ENCODE peak calls at places on chromosomes 11 and 22, in five cellular contexts. T is H1, R is stomach, N is transverse colon, S is K562. J is an unnamed sample.

GRCh38 chr11:30282289-30282631 is 40.6 kb upstream of the ARL14EP start:
- DNase-seq in R (no peak), S (no peak), N (peak), T (no peak), J (no peak)

GRCh38 chr11:46352063-46352841 is 5.0 kb downstream of the DGKZ start:
- DNase-seq in R (peak), N (peak), T (no peak), S (peak), J (peak)

GRCh38 chr22:30955153-30955552 is 13.4 kb downstream of the MORC2 start:
- DNase-seq in T (no peak), N (no peak), R (no peak), S (no peak), J (no peak)

GRCh38 chr22:31118046-31118820 is 4.5 kb upstream of the INPP5J start:
- DNase-seq in R (no peak), N (no peak), T (no peak), S (no peak), J (no peak)

GRCh38 chr11:108025387-108026080 is 16.8 kb downstream of the CUL5 start:
- DNase-seq in S (no peak), R (no peak), T (no peak), N (no peak), J (peak)

GRCh38 chr22:36368359-36368983 is 19.3 kb downstream of the MYH9 start:
- DNase-seq in R (no peak), T (peak), S (peak), N (no peak), J (no peak)

GRCh38 chr11:10314199-10315072 is 9.6 kb downstream of the ADM start:
- DNase-seq in R (no peak), T (no peak), N (no peak), S (no peak), J (no peak)

GRCh38 chr11:69270929-69271328 is 23.0 kb upstream of the MYEOV start:
- DNase-seq in R (no peak), T (no peak), N (no peak), S (no peak), J (no peak)

DNA sequence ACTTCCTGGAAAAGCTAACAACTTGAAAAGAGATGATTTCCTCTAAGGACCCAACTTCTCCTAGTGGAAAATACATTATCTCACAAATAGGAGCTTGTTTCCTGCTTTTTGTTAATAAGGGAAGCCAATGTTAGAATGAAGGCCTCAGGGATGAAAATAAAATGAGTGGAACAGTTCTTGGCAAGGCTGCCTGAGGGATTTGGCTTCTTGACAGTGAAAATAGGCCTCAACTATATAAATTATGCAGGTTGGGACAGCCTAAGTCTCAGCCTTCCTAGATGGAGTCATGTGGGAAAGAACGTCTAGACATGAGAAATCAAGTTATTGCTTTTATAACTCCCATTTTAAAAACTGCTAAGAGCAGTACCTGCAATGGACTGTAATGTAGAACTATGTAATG is 92.8 kb upstream of the FIBIN start:
- DNase-seq in S (no peak), R (no peak), T (no peak), N (no peak), J (no peak)
- TF ChIP-seq POLR2AphosphoS5 in S (no peak), R (peak), T (no peak), N (no peak), J (no peak)

DNA sequence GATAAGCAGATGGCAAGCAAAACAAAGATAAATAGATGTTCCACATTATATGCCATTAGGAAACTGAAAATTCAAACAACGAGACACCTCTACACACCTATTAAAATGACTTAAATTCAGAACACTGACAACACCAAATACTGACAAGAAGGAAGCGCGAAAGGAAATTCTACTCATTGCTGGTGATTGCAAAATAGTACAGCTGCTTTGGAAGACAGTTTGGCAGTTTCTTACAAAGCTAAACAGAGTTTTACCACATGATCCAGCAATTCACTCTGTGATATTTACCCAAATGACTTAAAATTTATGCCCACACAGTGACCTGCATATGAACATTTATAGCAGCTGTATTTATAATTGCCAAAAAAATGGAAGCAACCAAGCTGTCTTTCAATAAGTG is 232.6 kb downstream of the CASP12 start:
- DNase-seq in N (no peak), R (no peak), T (no peak), S (no peak), J (no peak)
- TF ChIP-seq POLR2A in N (no peak), R (no peak), T (no peak), S (no peak), J (no peak)

GRCh38 chr11:9136731-9137130 is 45.3 kb upstream of the SCUBE2 start:
- DNase-seq in T (no peak), R (no peak), N (no peak), S (no peak), J (no peak)

GRCh38 chr11:9138133-9138453 is 46.7 kb upstream of the SCUBE2 start:
- DNase-seq in S (no peak), T (no peak), R (no peak), N (no peak), J (no peak)

GRCh38 chr11:9138612-9139579 is 47.5 kb upstream of the SCUBE2 start:
- DNase-seq in S (no peak), T (no peak), N (peak), R (peak), J (no peak)

GRCh38 chr11:9139628-9140357 is 48.4 kb upstream of the SCUBE2 start:
- DNase-seq in N (no peak), S (no peak), T (no peak), R (no peak), J (no peak)

GRCh38 chr11:9137293-9138132 is 46.1 kb upstream of the SCUBE2 start:
- DNase-seq in N (peak), S (peak), R (peak), T (peak), J (peak)
- TF ChIP-seq POLR2AphosphoS5 in N (no peak), S (no peak), R (no peak), T (no peak), J (no peak)

GRCh38 chr11:506238-506949 is 648 bp downstream of the RNH1 start:
- DNase-seq in N (peak), R (peak), S (peak), T (peak), J (peak)
- TF ChIP-seq POLR2A in N (peak), R (peak), S (peak), T (peak), J (peak)

GRCh38 chr22:50443801-50444625 is 30.8 kb downstream of the SBF1 start:
- DNase-seq in T (no peak), R (no peak), S (no peak), N (no peak), J (no peak)

GRCh38 chr22:50445880-50446707 is 28.7 kb downstream of the SBF1 start:
- DNase-seq in T (no peak), S (no peak), R (no peak), N (no peak), J (no peak)

GRCh38 chr22:50446708-50447575 is 27.9 kb downstream of the SBF1 start:
- DNase-seq in T (no peak), R (peak), S (no peak), N (no peak), J (no peak)

GRCh38 chr22:50444663-50445062 is 30.2 kb downstream of the SBF1 start:
- DNase-seq in S (no peak), N (peak), R (peak), T (no peak), J (no peak)

GRCh38 chr22:50445071-50445879 is 29.6 kb downstream of the SBF1 start:
- DNase-seq in S (peak), R (peak), T (no peak), N (no peak), J (no peak)
- TF ChIP-seq POLR2AphosphoS5 in S (no peak), R (no peak), T (peak), N (no peak), J (no peak)

GRCh38 chr11:64777449-64778222 is 706 bp downstream of the SF1 start:
- DNase-seq in S (peak), T (no peak), R (peak), N (peak), J (peak)
- TF ChIP-seq POLR2A in S (peak), T (peak), R (no peak), N (peak), J (peak)

DNA sequence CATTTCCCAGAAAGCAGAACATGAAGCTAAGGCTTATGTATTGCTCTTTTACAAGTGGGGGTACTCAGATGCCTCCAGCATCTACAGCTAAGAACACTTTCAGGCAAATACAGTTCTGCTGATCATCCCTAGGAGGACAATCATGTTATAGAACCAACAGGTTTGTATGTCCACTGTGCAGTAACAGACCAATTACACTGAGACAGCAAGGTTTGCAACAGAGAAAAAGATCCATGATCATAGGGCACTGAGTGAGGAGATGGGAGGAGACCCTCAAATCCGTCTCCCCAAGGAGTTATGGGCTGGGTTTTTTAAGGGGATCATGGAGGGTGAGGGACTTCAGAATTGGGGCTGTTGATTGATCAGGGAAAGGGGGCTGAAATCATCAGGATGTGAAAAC is 39.1 kb upstream of the GRK3 start:
- DNase-seq in N (no peak), R (no peak), S (no peak), T (no peak), J (no peak)
- TF ChIP-seq POLR2AphosphoS5 in N (no peak), R (no peak), S (no peak), T (no peak), J (no peak)

DNA sequence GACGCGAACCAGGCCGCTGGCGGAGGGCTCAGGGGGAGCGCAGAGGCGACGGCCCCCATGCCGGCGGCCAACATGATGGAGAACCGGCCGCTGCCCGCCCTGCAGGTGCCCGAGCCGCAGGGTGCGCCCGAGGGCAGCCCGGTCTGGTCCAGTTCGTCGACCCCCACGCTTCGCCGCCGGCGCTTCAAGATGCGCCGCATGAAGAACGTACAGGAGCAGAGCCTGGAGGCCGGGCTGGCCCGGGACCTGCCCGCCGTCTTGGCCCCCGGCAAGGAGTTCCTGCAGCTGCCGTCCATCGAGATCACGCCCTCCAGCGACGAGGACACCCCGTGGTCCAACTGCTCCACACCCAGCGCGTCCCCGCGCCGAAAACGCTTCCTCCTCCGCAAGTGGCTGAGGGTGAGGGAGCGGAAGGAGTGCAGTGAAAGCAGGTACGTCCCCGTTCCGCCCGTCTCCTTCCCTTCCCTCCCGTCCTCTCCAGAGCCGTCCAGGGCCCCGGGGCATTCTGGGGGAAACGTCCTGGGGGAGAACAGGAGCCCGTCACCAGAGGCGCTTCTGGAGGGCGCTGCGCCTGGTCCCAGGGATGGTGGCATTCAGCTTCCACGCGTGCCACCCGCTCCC is 777 bp downstream of the GRAMD1B start:
- DNase-seq in N (peak), R (peak), S (no peak), T (no peak), J (peak)
- TF ChIP-seq POLR2A in N (peak), R (no peak), S (no peak), T (no peak), J (no peak)

GRCh38 chr22:43861529-43861928 is 784 bp downstream of the SULT4A1 start:
- DNase-seq in T (no peak), S (no peak), N (no peak), R (no peak), J (no peak)

GRCh38 chr22:43862882-43863202 is 529 bp upstream of the SULT4A1 start:
- DNase-seq in N (no peak), T (no peak), S (no peak), R (no peak), J (no peak)

GRCh38 chr22:43860126-43860525 is 2.2 kb downstream of the SULT4A1 start:
- DNase-seq in R (no peak), T (no peak), S (no peak), N (no peak), J (no peak)

GRCh38 chr22:43860831-43861230 is 1.5 kb downstream of the SULT4A1 start:
- DNase-seq in T (no peak), S (no peak), R (no peak), N (no peak), J (no peak)

GRCh38 chr22:43862074-43862881 is at the start of gene SULT4A1:
- DNase-seq in T (no peak), N (no peak), R (no peak), S (peak), J (no peak)
- TF ChIP-seq POLR2AphosphoS5 in T (no peak), N (no peak), R (no peak), S (no peak), J (no peak)

GRCh38 chr11:57529012-57529411 is 1.5 kb downstream of the TIMM10 start:
- DNase-seq in T (no peak), N (no peak), S (no peak), R (no peak), J (no peak)

GRCh38 chr11:57530215-57530595 is 349 bp downstream of the TIMM10 start:
- DNase-seq in T (no peak), N (peak), S (no peak), R (no peak), J (no peak)

GRCh38 chr11:57527056-57527631 is 3.4 kb downstream of the TIMM10 start:
- DNase-seq in T (no peak), N (peak), S (peak), R (peak), J (no peak)

GRCh38 chr11:57530596-57531507 is at the start of gene TIMM10:
- DNase-seq in N (peak), S (peak), T (peak), R (peak), J (peak)
- TF ChIP-seq POLR2A in N (peak), S (peak), T (peak), R (no peak), J (peak)